ENCODE peak calls at places on chromosomes 7 and 10, in five cellular contexts. X, I, A, P and V are unnamed samples.

GRCh38 chr7:152675761-152676636 is at the start of gene XRCC2:
- DNase-seq in A (peak), X (peak), P (peak), I (peak), V (peak)

GRCh38 chr7:117875566-117875965 is 2.3 kb upstream of the CTTNBP2 start:
- DNase-seq in I (no peak), P (peak), X (no peak), A (peak), V (no peak)

GRCh38 chr7:148537435-148537834 is 53.1 kb upstream of the C7orf33 start:
- DNase-seq in I (no peak), A (no peak), X (no peak), P (no peak), V (no peak)

GRCh38 chr7:100582041-100582579 is 3.8 kb downstream of the LRCH4 start:
- DNase-seq in I (no peak), A (no peak), X (no peak), P (no peak), V (no peak)

GRCh38 chr10:122499012-122499411 is 37.7 kb downstream of the HTRA1 start:
- DNase-seq in P (no peak), X (no peak), A (no peak), I (no peak), V (no peak)

GRCh38 chr7:134856141-134856540 is 76.7 kb downstream of the CALD1 start:
- DNase-seq in A (no peak), X (no peak), I (no peak), P (no peak), V (no peak)

GRCh38 chr7:96837583-96837982 is 127.9 kb upstream of the SEM1 start:
- DNase-seq in I (no peak), A (no peak), X (no peak), P (no peak), V (no peak)

GRCh38 chr7:137836113-137836509 is 10.7 kb downstream of the DGKI start:
- DNase-seq in X (no peak), P (no peak), A (no peak), I (no peak), V (no peak)

GRCh38 chr7:106071356-106071998 is 40.6 kb downstream of the SYPL1 start:
- DNase-seq in P (no peak), A (no peak), I (no peak), X (no peak), V (no peak)

GRCh38 chr10:77741746-77742145 is 104.1 kb upstream of the KCNMA1 start:
- DNase-seq in P (no peak), A (no peak), X (peak), I (no peak), V (no peak)

GRCh38 chr10:47424231-47424630 is 40.1 kb upstream of the ZNF488 start:
- DNase-seq in X (no peak), I (no peak), P (no peak), A (no peak), V (no peak)

GRCh38 chr10:131694168-131694962 is 206.4 kb upstream of the PPP2R2D start:
- DNase-seq in P (no peak), A (no peak), X (no peak), I (no peak), V (no peak)

GRCh38 chr10:112696587-112696986 is 249.6 kb downstream of the VTI1A start:
- DNase-seq in X (no peak), I (no peak), P (no peak), A (no peak), V (no peak)

GRCh38 chr7:21063106-21063505 is 276.4 kb upstream of the SP8 start:
- DNase-seq in A (no peak), X (no peak), I (no peak), P (no peak), V (no peak)

GRCh38 chr10:113534428-113534827 is 18.4 kb upstream of the HABP2 start:
- DNase-seq in P (no peak), A (no peak), I (no peak), X (no peak), V (no peak)

GRCh38 chr10:31490858-31491504 is 172.0 kb downstream of the ZEB1 start:
- DNase-seq in A (peak), I (no peak), X (peak), P (peak), V (peak)

GRCh38 chr7:51080622-51081269 is 235.9 kb downstream of the COBL start:
- DNase-seq in X (no peak), A (no peak), P (peak), I (no peak), V (no peak)

GRCh38 chr7:115113131-115113530 is 191.2 kb downstream of the MDFIC start:
- DNase-seq in X (no peak), I (no peak), A (no peak), P (no peak), V (no peak)

GRCh38 chr10:67917169-67917568 is 32.7 kb downstream of the SIRT1 start:
- DNase-seq in A (no peak), I (no peak), X (no peak), P (no peak), V (no peak)

GRCh38 chr10:44911951-44912350 is 814 bp downstream of the TMEM72 start:
- DNase-seq in X (no peak), P (no peak), A (no peak), I (no peak), V (no peak)

GRCh38 chr7:20998309-20998708 is 211.6 kb upstream of the SP8 start:
- DNase-seq in I (no peak), P (no peak), X (no peak), A (no peak), V (no peak)

GRCh38 chr10:46255696-46256355 is 31.0 kb upstream of the ANTXRL start:
- DNase-seq in I (peak), X (no peak), A (peak), P (peak), V (peak)

GRCh38 chr10:81876253-81876731 is 1.3 kb downstream of the NRG3 start:
- DNase-seq in X (no peak), P (peak), I (no peak), A (peak), V (peak)

GRCh38 chr10:50622497-50623298 is 1.1 kb downstream of the SGMS1 start:
- DNase-seq in A (peak), X (no peak), P (peak), I (no peak), V (peak)